ENCODE peak calls at places on chromosome 15, in four cellular contexts. Z is cardiac muscle cell, N is PC-9, T is AG04450. I is an unnamed sample.

GRCh38 chr15:72180771-72181324 is 16.7 kb downstream of the GRAMD2A start:
- DNase-seq in Z (no peak), N (no peak), T (no peak), I (no peak)

GRCh38 chr15:82942691-82943090 is 9.8 kb downstream of the HOMER2 start:
- DNase-seq in Z (no peak), N (peak), T (no peak), I (no peak)

GRCh38 chr15:82108489-82109078 is 62.8 kb upstream of the MEX3B start:
- DNase-seq in Z (peak), N (peak), T (no peak), I (peak)

GRCh38 chr15:82858932-82859331 is 49.5 kb downstream of the WHAMM start:
- DNase-seq in Z (no peak), N (no peak), T (no peak), I (no peak)

GRCh38 chr15:62450061-62450460 is 285.0 kb upstream of the C2CD4B start:
- DNase-seq in Z (no peak), N (no peak), T (no peak), I (no peak)

GRCh38 chr15:89419370-89419984 is 76.9 kb downstream of the RHCG start:
- DNase-seq in Z (peak), N (peak), T (no peak), I (no peak)

GRCh38 chr15:68383161-68384074 is 48.5 kb downstream of the ITGA11 start:
- DNase-seq in Z (peak), N (peak), T (no peak), I (peak)

GRCh38 chr15:67085818-67086649 is 20.6 kb downstream of the SMAD3 start:
- DNase-seq in Z (no peak), N (no peak), T (peak), I (no peak)

GRCh38 chr15:77251662-77252061 is 168.2 kb downstream of the PEAK1 start:
- DNase-seq in Z (no peak), N (no peak), T (no peak), I (no peak)

GRCh38 chr15:90043611-90044010 is 42.5 kb downstream of the ZNF710 start:
- DNase-seq in Z (no peak), N (no peak), T (no peak), I (no peak)

GRCh38 chr15:95883064-95883463 is 447.4 kb upstream of the NR2F2 start:
- DNase-seq in Z (no peak), N (no peak), T (no peak), I (no peak)
- H3K4me3 ChIP-seq in Z (no peak), N (no peak), T (no peak), I (no peak)

DNA sequence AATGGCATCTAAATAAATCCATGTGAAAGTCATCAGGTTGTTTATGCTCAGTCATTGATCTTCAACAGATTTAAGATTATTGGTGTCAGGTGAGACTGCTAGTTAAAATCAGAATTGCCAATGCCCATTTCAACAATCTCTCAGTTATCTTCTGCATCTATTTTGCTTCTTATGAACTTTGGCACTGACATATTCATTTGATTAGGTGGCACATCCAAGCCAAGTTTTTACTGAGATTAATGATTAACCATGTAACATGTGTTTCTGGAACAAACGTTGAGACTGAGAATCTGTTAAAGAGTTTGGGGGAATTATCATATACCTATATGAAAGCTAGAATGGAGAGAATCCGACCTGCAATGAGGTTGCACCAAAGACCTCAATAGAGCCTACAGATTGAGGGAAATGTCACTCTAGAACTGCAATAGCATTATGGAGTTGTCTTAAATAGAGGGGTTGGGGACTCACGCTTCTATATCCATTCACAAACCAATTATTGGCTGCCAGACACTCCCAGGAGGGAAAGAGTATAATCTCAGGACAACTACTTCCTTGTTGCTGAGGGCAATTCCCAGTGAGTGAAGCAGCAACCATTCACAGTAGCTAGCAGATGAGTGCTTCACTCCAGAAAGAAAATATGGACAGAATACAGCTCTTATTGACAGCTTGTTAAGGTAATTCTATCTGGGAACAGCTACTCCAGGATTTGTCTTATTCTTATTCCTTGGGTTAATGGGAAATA is 891.3 kb downstream of the SQOR start:
- DNase-seq in Z (no peak), N (no peak), T (no peak), I (no peak)
- H3K27ac ChIP-seq in Z (no peak), N (no peak), T (no peak), I (no peak)

DNA sequence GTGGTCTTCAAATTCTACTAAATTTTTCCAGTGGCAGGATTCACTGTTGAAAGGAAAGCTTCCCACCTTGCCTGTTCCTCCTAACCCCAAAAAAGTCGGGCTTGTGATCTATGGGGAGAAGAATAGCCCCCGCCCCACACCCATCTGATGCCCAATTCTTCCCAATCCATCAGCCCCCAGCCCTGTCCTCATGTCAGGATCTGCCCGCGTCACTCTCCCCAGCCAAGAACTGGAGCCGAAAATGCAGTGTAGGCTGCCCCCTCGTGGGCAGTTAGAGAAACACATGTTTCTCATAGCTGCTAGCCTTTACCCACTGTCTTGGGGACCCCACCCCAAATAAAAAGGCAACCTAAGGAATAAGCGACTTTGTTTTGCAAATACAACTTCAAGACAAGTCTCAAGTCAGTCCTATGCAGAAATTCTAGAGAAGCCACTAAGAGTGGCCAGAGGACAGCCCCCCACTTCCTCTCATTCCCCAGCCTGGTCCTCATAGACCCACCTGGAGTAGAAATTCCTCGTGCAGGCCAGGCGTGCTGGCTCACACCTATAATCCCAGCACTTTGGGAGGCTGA is 13.0 kb upstream of the CSK start:
- DNase-seq in Z (peak), N (peak), T (no peak), I (peak)
- H3K4me3 ChIP-seq in Z (no peak), N (no peak), T (no peak), I (no peak)

GRCh38 chr15:85582719-85583089 is 202.3 kb downstream of the AKAP13 start:
- DNase-seq in Z (no peak), N (no peak), T (no peak), I (peak)

GRCh38 chr15:85581495-85581894 is 201.1 kb downstream of the AKAP13 start:
- DNase-seq in Z (no peak), N (no peak), T (no peak), I (peak)

GRCh38 chr15:85582076-85582718 is 201.8 kb downstream of the AKAP13 start:
- DNase-seq in Z (no peak), N (no peak), T (no peak), I (peak)

GRCh38 chr15:85584791-85585360 is 204.5 kb downstream of the AKAP13 start:
- DNase-seq in Z (no peak), N (no peak), T (no peak), I (no peak)

DNA sequence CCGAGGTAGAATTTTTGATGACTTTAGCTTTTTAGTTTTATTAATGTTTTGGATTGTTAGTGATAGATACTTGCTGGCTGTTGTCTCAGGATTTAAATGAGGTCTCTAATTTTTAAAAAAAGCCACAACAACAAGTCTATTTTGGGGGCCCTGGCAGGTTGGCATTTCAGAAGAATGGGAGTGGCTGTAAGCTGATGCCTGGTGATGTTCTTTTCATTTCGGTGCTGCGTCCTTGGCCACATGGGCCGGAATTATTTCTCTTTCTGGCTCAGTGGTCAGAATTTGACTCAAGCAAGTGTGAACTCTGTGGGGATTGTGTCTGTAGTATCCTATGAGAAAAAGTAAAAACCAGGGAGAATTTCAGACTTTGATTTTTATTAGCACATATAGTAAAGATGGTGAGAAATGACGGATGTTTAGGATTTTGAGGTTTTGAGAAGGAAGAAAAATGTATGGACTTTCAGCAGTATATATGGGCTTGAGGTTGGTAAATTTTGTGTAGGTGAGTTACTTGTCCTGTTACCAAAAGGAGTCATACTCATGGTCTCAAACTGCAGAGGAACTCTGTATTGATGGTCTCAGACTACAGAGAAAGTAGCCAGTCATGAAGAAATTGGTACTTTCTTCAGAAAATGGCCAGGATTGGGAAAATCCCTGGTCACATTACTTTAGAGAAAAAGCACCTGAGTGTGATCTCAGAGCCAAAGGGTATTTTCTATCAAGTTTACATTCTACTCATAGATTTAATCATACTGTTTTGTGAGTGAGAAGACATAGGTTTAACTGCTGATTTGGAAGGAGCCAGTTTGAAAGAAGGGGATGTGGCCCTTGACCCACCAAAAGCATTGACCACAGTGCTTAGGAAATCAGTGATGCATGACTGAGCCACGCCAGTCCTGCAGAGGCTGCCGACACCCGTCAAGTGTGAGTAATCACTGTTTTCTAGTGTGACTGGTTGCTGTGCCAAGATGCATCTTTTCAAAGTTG is 203.3 kb downstream of the AKAP13 start:
- DNase-seq in Z (no peak), N (peak), T (no peak), I (no peak)
- H3K27ac ChIP-seq in Z (no peak), N (peak), T (no peak), I (peak)

DNA sequence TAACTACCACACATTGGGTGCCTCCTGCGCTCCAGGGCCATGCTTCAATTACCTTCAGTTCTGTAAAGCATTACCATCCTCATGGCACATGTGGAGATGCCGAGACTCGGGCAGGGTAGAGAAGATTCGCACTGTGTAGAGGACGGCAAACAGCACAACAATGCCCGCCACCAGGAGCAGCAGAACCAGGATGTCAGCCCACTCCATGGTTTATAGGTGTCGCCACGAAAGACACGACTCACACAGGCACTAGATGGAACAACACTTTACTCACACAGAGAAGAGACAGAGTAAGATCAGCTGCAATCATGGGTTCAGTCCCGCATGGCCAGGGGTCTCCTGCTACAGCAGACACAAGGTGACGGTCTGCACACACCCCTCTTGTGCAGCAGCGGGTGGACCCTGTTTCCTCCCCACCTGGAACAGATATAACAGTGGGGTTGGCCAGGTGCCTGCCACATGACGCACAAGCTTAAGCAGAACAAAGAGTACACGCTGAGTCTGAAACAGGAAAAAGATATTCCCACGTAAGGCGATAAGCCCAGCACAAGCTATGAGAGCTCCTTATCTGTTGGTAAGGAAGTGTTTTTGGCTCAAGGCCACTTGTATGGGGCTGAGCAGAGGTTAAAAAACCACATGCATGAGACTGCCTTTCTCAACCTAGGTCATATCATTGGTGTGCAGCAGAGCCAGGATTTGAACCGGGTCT is 2.5 kb upstream of the TBC1D21 start:
- DNase-seq in Z (peak), N (no peak), T (no peak), I (no peak)
- H3K4me3 ChIP-seq in Z (no peak), N (no peak), T (no peak), I (no peak)

DNA sequence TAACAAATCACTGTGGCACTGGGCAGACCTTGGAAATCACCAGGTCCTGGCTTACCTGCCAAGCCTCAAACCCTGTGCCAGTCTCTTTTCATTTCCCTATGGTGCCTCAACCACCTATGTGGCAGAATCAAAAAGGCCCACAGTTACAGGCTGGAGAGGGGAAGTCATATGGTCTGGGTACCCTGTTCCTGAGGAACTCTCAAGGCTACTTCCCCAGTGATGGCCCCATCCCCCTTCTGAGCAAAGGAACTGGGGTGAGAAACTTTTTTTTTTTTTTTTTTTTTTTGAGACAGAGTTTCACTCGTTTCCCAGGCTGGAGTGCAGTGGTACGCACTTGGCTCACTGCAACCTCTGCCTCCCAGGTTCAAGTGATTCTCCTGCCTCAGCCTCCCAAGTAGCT is 83.2 kb downstream of the RBPMS2 start:
- DNase-seq in Z (no peak), N (no peak), T (no peak), I (no peak)
- H3K27ac ChIP-seq in Z (peak), N (no peak), T (peak), I (no peak)

GRCh38 chr15:93072440-93073394 is 16.3 kb downstream of the RGMA start:
- DNase-seq in Z (peak), N (peak), T (no peak), I (no peak)

GRCh38 chr15:93074596-93074995 is 14.4 kb downstream of the RGMA start:
- DNase-seq in Z (no peak), N (no peak), T (no peak), I (no peak)

GRCh38 chr15:93072011-93072410 is 17.0 kb downstream of the RGMA start:
- DNase-seq in Z (no peak), N (no peak), T (no peak), I (no peak)

GRCh38 chr15:93071469-93071891 is 17.5 kb downstream of the RGMA start:
- DNase-seq in Z (peak), N (no peak), T (no peak), I (no peak)

DNA sequence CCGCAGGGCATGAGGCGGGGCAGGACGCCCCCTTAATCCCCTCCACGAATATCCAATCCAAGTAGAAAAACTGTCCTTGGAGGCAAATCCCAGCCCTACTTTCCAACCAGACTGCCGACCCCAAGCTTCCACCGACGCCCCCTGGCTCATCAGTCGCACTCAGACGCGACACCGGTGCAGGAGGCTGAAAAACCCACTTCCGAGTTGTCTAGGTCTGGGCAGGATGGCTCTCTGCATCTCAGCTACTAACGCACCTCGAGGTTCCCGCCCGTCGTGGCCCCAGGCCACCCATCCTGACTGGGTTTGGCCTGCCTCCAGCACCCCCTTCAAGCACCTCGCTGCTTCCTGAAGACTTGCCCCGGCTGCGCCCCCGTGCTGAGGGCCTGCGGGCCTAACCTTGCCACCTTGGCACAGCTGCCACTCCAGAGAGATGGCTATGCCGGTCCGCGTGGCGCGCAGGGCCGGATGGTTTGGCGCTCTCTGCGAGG is 15.5 kb downstream of the RGMA start:
- DNase-seq in Z (no peak), N (peak), T (no peak), I (no peak)
- H3K4me3 ChIP-seq in Z (peak), N (peak), T (peak), I (no peak)

I was measured in effector memory CD4-positive, alpha-beta T cell.